ENCODE peak calls at places on chromosome 11, in seven cellular contexts. H is HS-27A, J is body of pancreas, I is lower leg skin, X is caudate nucleus, N is AG04450, E is T-helper 17 cell. U is an unnamed sample.

GRCh38 chr11:56396047-56396446 is 16.4 kb upstream of the OR5AL1 start:
- DNase-seq in I (no peak), E (no peak), X (no peak), J (no peak), N (no peak), H (no peak), U (no peak)

GRCh38 chr11:108338750-108339149 is 115.9 kb downstream of the ATM start:
- DNase-seq in X (no peak), J (no peak), H (no peak), I (no peak), E (no peak), N (no peak), U (no peak)

GRCh38 chr11:88344869-88345268 is 7.3 kb upstream of the CTSC start:
- DNase-seq in N (no peak), J (no peak), I (no peak), H (no peak), E (no peak), X (no peak), U (no peak)

GRCh38 chr11:62573006-62573591 is 592 bp downstream of the EEF1G start:
- DNase-seq in X (no peak), N (no peak), I (no peak), J (no peak), E (no peak), H (no peak), U (no peak)

GRCh38 chr11:128400382-128401203 is 186.8 kb downstream of the ETS1 start:
- DNase-seq in X (no peak), E (no peak), I (no peak), J (no peak), H (no peak), N (no peak), U (no peak)

GRCh38 chr11:72752088-72752914 is at the start of gene ARAP1:
- DNase-seq in I (peak; percentile 54), X (peak; percentile 62), E (peak; percentile 81), N (no peak), H (no peak), J (peak; percentile 76), U (peak; percentile 82)

GRCh38 chr11:10899542-10899830 is 41.6 kb upstream of the ZBED5 start:
- DNase-seq in H (no peak), X (no peak), E (no peak), I (peak; percentile 85), J (no peak), N (no peak), U (peak; percentile 82)

GRCh38 chr11:47389577-47390072 is 11.3 kb upstream of the SPI1 start:
- DNase-seq in J (no peak), H (no peak), E (no peak), I (no peak), X (no peak), N (no peak), U (no peak)

GRCh38 chr11:112852141-112852853 is 108.9 kb upstream of the NCAM1 start:
- DNase-seq in J (no peak), H (no peak), X (no peak), I (no peak), E (no peak), N (no peak), U (no peak)

GRCh38 chr11:110176366-110177056 is 83.3 kb downstream of the ZC3H12C start:
- DNase-seq in H (no peak), N (no peak), X (no peak), J (no peak), I (no peak), E (no peak), U (no peak)

GRCh38 chr11:6474806-6475500 is 1.2 kb upstream of the TRIM3 start:
- DNase-seq in H (no peak), N (no peak), E (no peak), X (no peak), J (no peak), I (no peak), U (no peak)

GRCh38 chr11:111502611-111503010 is 9.6 kb downstream of the BTG4 start:
- DNase-seq in N (no peak), H (no peak), E (no peak), X (no peak), J (no peak), I (no peak), U (no peak)

GRCh38 chr11:69744435-69744834 is 30.7 kb downstream of the FGF4 start:
- DNase-seq in H (peak; percentile 83), N (peak; percentile 37), X (no peak), E (no peak), J (peak; percentile 16), I (no peak), U (no peak)

GRCh38 chr11:116507849-116508695 is 264.7 kb downstream of the BUD13 start:
- DNase-seq in X (no peak), N (no peak), E (no peak), J (no peak), I (no peak), H (no peak), U (no peak)